ENCODE peak calls at places on chromosomes 7 and 10, in ten cellular contexts. One of them, this sample, is unnamed.

GRCh38 chr7:129074994-129075393 is 20.1 kb upstream of the TNPO3 start:
- DNase-seq in NCI-H1092: no peak
- DNase-seq in NCI-H187: no peak
- DNase-seq in HuH-7: no peak
- DNase-seq in cardiac fibroblast: no peak
- DNase-seq in GM18507: no peak
- DNase-seq in dorsolateral prefrontal cortex: no peak
- DNase-seq in lower lobe of right lung: no peak
- DNase-seq in A549: no peak
- DNase-seq in kidney glomerular epithelial cell: no peak
- DNase-seq in this sample: no peak

GRCh38 chr10:103479135-103479534 is at the start of gene CALHM3:
- DNase-seq in NCI-H1092: no peak
- DNase-seq in NCI-H187: no peak
- DNase-seq in HuH-7: no peak
- DNase-seq in cardiac fibroblast: no peak
- DNase-seq in GM18507: no peak
- DNase-seq in dorsolateral prefrontal cortex: no peak
- DNase-seq in lower lobe of right lung: no peak
- DNase-seq in A549: peak; percentile 42
- DNase-seq in kidney glomerular epithelial cell: no peak
- DNase-seq in this sample: no peak

GRCh38 chr7:132783824-132784223 is 207.6 kb upstream of the PLXNA4 start:
- DNase-seq in NCI-H1092: peak; percentile 21
- DNase-seq in NCI-H187: no peak
- DNase-seq in HuH-7: no peak
- DNase-seq in cardiac fibroblast: peak; percentile 89
- DNase-seq in GM18507: no peak
- DNase-seq in dorsolateral prefrontal cortex: no peak
- DNase-seq in lower lobe of right lung: no peak
- DNase-seq in A549: peak; percentile 82
- DNase-seq in kidney glomerular epithelial cell: no peak
- DNase-seq in this sample: no peak

GRCh38 chr7:19725770-19726169 is 16.9 kb upstream of the POLR1F start:
- DNase-seq in NCI-H1092: no peak
- DNase-seq in NCI-H187: no peak
- DNase-seq in HuH-7: no peak
- DNase-seq in cardiac fibroblast: no peak
- DNase-seq in GM18507: no peak
- DNase-seq in dorsolateral prefrontal cortex: no peak
- DNase-seq in lower lobe of right lung: no peak
- DNase-seq in A549: no peak
- DNase-seq in kidney glomerular epithelial cell: no peak
- DNase-seq in this sample: no peak

GRCh38 chr10:1255600-1255999 is 199.4 kb downstream of the WDR37 start:
- DNase-seq in NCI-H1092: no peak
- DNase-seq in NCI-H187: no peak
- DNase-seq in HuH-7: no peak
- DNase-seq in cardiac fibroblast: no peak
- DNase-seq in GM18507: no peak
- DNase-seq in dorsolateral prefrontal cortex: no peak
- DNase-seq in lower lobe of right lung: no peak
- DNase-seq in A549: no peak
- DNase-seq in kidney glomerular epithelial cell: no peak
- DNase-seq in this sample: no peak

GRCh38 chr7:130022115-130022514 is 29.1 kb downstream of the ZC3HC1 start:
- DNase-seq in NCI-H1092: no peak
- DNase-seq in NCI-H187: no peak
- DNase-seq in HuH-7: no peak
- DNase-seq in cardiac fibroblast: no peak
- DNase-seq in GM18507: no peak
- DNase-seq in dorsolateral prefrontal cortex: no peak
- DNase-seq in lower lobe of right lung: no peak
- DNase-seq in A549: no peak
- DNase-seq in kidney glomerular epithelial cell: no peak
- DNase-seq in this sample: no peak

GRCh38 chr7:133011746-133012145 is 70.1 kb downstream of the CHCHD3 start:
- DNase-seq in NCI-H1092: no peak
- DNase-seq in NCI-H187: no peak
- DNase-seq in HuH-7: no peak
- DNase-seq in cardiac fibroblast: no peak
- DNase-seq in GM18507: no peak
- DNase-seq in dorsolateral prefrontal cortex: no peak
- DNase-seq in lower lobe of right lung: no peak
- DNase-seq in A549: no peak
- DNase-seq in kidney glomerular epithelial cell: no peak
- DNase-seq in this sample: no peak

GRCh38 chr7:137449016-137449415 is 105.5 kb upstream of the PTN start:
- DNase-seq in NCI-H1092: no peak
- DNase-seq in NCI-H187: no peak
- DNase-seq in HuH-7: no peak
- DNase-seq in cardiac fibroblast: no peak
- DNase-seq in GM18507: no peak
- DNase-seq in dorsolateral prefrontal cortex: no peak
- DNase-seq in lower lobe of right lung: no peak
- DNase-seq in A549: no peak
- DNase-seq in kidney glomerular epithelial cell: no peak
- DNase-seq in this sample: no peak

GRCh38 chr10:32346551-32347362 is at the start of gene EPC1:
- DNase-seq in NCI-H1092: peak; percentile 68
- DNase-seq in NCI-H187: peak; percentile 78
- DNase-seq in HuH-7: peak; percentile 97
- DNase-seq in cardiac fibroblast: peak; percentile 90
- DNase-seq in GM18507: peak; percentile 83
- DNase-seq in dorsolateral prefrontal cortex: peak; percentile 68
- DNase-seq in lower lobe of right lung: peak; percentile 90
- DNase-seq in A549: peak; percentile 91
- DNase-seq in kidney glomerular epithelial cell: peak; percentile 70
- DNase-seq in this sample: peak; percentile 82

GRCh38 chr7:140604760-140605159 is 35.9 kb downstream of the DENND2A start:
- DNase-seq in NCI-H1092: no peak
- DNase-seq in NCI-H187: no peak
- DNase-seq in HuH-7: no peak
- DNase-seq in cardiac fibroblast: peak; percentile 79
- DNase-seq in GM18507: no peak
- DNase-seq in dorsolateral prefrontal cortex: no peak
- DNase-seq in lower lobe of right lung: no peak
- DNase-seq in A549: peak; percentile 52
- DNase-seq in kidney glomerular epithelial cell: no peak
- DNase-seq in this sample: no peak

GRCh38 chr10:1162481-1163203 is 106.5 kb downstream of the WDR37 start:
- DNase-seq in NCI-H1092: no peak
- DNase-seq in NCI-H187: no peak
- DNase-seq in HuH-7: no peak
- DNase-seq in cardiac fibroblast: no peak
- DNase-seq in GM18507: no peak
- DNase-seq in dorsolateral prefrontal cortex: no peak
- DNase-seq in lower lobe of right lung: no peak
- DNase-seq in A549: no peak
- DNase-seq in kidney glomerular epithelial cell: no peak
- DNase-seq in this sample: no peak

GRCh38 chr7:148584154-148584827 is 6.3 kb upstream of the C7orf33 start:
- DNase-seq in NCI-H1092: no peak
- DNase-seq in NCI-H187: no peak
- DNase-seq in HuH-7: no peak
- DNase-seq in cardiac fibroblast: no peak
- DNase-seq in GM18507: no peak
- DNase-seq in dorsolateral prefrontal cortex: no peak
- DNase-seq in lower lobe of right lung: no peak
- DNase-seq in A549: no peak
- DNase-seq in kidney glomerular epithelial cell: no peak
- DNase-seq in this sample: no peak

GRCh38 chr10:8102708-8103401 is 48.4 kb downstream of the GATA3 start:
- DNase-seq in NCI-H1092: no peak
- DNase-seq in NCI-H187: no peak
- DNase-seq in HuH-7: no peak
- DNase-seq in cardiac fibroblast: no peak
- DNase-seq in GM18507: no peak
- DNase-seq in dorsolateral prefrontal cortex: no peak
- DNase-seq in lower lobe of right lung: no peak
- DNase-seq in A549: no peak
- DNase-seq in kidney glomerular epithelial cell: no peak
- DNase-seq in this sample: peak; percentile 82

GRCh38 chr7:116876664-116877442 is 14.5 kb downstream of the CAPZA2 start:
- DNase-seq in NCI-H1092: no peak
- DNase-seq in NCI-H187: no peak
- DNase-seq in HuH-7: no peak
- DNase-seq in cardiac fibroblast: peak; percentile 45
- DNase-seq in GM18507: no peak
- DNase-seq in dorsolateral prefrontal cortex: no peak
- DNase-seq in lower lobe of right lung: no peak
- DNase-seq in A549: no peak
- DNase-seq in kidney glomerular epithelial cell: no peak
- DNase-seq in this sample: no peak

GRCh38 chr10:21173964-21174669 is 277.0 kb upstream of the NEBL start:
- DNase-seq in NCI-H1092: peak; percentile 20
- DNase-seq in NCI-H187: no peak
- DNase-seq in HuH-7: peak; percentile 75
- DNase-seq in cardiac fibroblast: peak; percentile 20
- DNase-seq in GM18507: no peak
- DNase-seq in dorsolateral prefrontal cortex: peak; percentile 36
- DNase-seq in lower lobe of right lung: peak; percentile 92
- DNase-seq in A549: peak; percentile 82
- DNase-seq in kidney glomerular epithelial cell: peak; percentile 63
- DNase-seq in this sample: peak; percentile 95

GRCh38 chr7:19747740-19748339 is 25.6 kb downstream of the TMEM196 start:
- DNase-seq in NCI-H1092: peak; percentile 42
- DNase-seq in NCI-H187: no peak
- DNase-seq in HuH-7: peak; percentile 14
- DNase-seq in cardiac fibroblast: peak; percentile 63
- DNase-seq in GM18507: peak; percentile 12
- DNase-seq in dorsolateral prefrontal cortex: no peak
- DNase-seq in lower lobe of right lung: no peak
- DNase-seq in A549: peak; percentile 53
- DNase-seq in kidney glomerular epithelial cell: peak; percentile 46
- DNase-seq in this sample: no peak

GRCh38 chr7:37921340-37921805 is 933 bp downstream of the EPDR1 start:
- DNase-seq in NCI-H1092: peak; percentile 42
- DNase-seq in NCI-H187: no peak
- DNase-seq in HuH-7: peak; percentile 39
- DNase-seq in cardiac fibroblast: peak; percentile 36
- DNase-seq in GM18507: no peak
- DNase-seq in dorsolateral prefrontal cortex: no peak
- DNase-seq in lower lobe of right lung: peak; percentile 57
- DNase-seq in A549: peak; percentile 76
- DNase-seq in kidney glomerular epithelial cell: peak; percentile 41
- DNase-seq in this sample: no peak

GRCh38 chr7:471866-472639 is 47.6 kb downstream of the PDGFA start:
- DNase-seq in NCI-H1092: no peak
- DNase-seq in NCI-H187: no peak
- DNase-seq in HuH-7: no peak
- DNase-seq in cardiac fibroblast: peak; percentile 95
- DNase-seq in GM18507: no peak
- DNase-seq in dorsolateral prefrontal cortex: peak; percentile 18
- DNase-seq in lower lobe of right lung: peak; percentile 77
- DNase-seq in A549: no peak
- DNase-seq in kidney glomerular epithelial cell: peak; percentile 63
- DNase-seq in this sample: peak; percentile 20